ENCODE peak calls at places on chromosomes 1 and 21, in nine cellular contexts. V is IMR-90, I is mesendoderm, Q is lung, E is adipocyte, O is A549, Z is aorta, R is right lobe of liver, Y is heart right ventricle. X is an unnamed sample.

GRCh38 chr1:32992489-32993214 is 28.0 kb upstream of the RNF19B start:
- DNase-seq in V (peak; percentile 95), I (peak; percentile 97), Q (peak; percentile 89), E (peak; percentile 95), O (peak; percentile 83), Z (peak; percentile 89), R (peak; percentile 58), Y (peak; percentile 68), X (peak; percentile 79)

GRCh38 chr1:53600486-53600885 is 138.5 kb downstream of the GLIS1 start:
- DNase-seq in V (no peak), I (no peak), Q (no peak), E (no peak), O (no peak), Z (peak; percentile 13), R (no peak), Y (no peak), X (no peak)

GRCh38 chr1:192557841-192558595 is 17.6 kb upstream of the RGS1 start:
- DNase-seq in V (peak; percentile 66), I (no peak), Q (no peak), E (no peak), O (no peak), Z (no peak), R (no peak), Y (no peak), X (no peak)

GRCh38 chr1:167635233-167635648 is 5.2 kb downstream of the RCSD1 start:
- DNase-seq in V (no peak), I (peak; percentile 78), Q (no peak), E (peak; percentile 15), O (no peak), Z (peak; percentile 81), R (no peak), Y (peak; percentile 73), X (no peak)

GRCh38 chr1:69441496-69441895 is 126.2 kb upstream of the LRRC7 start:
- DNase-seq in V (no peak), I (no peak), Q (no peak), E (no peak), O (no peak), Z (no peak), R (no peak), Y (no peak), X (no peak)

GRCh38 chr21:35204850-35205564 is 155.9 kb upstream of the RUNX1 start:
- DNase-seq in V (peak; percentile 98), I (peak; percentile 37), Q (peak; percentile 66), E (peak; percentile 92), O (no peak), Z (peak; percentile 88), R (peak; percentile 53), Y (peak; percentile 67), X (peak; percentile 3)

GRCh38 chr1:197850042-197850441 is 52.4 kb upstream of the C1orf53 start:
- DNase-seq in V (no peak), I (peak; percentile 4), Q (no peak), E (no peak), O (no peak), Z (no peak), R (no peak), Y (no peak), X (no peak)

GRCh38 chr1:204190212-204191211 is 5.8 kb downstream of the KISS1 start:
- DNase-seq in V (peak; percentile 70), I (no peak), Q (no peak), E (peak; percentile 60), O (no peak), Z (no peak), R (no peak), Y (no peak), X (peak; percentile 35)

GRCh38 chr1:166069390-166069789 is 97.4 kb downstream of the FAM78B start:
- DNase-seq in V (no peak), I (peak; percentile 26), Q (no peak), E (peak; percentile 30), O (no peak), Z (no peak), R (no peak), Y (no peak), X (peak; percentile 42)

GRCh38 chr21:34260598-34260997 is 103.2 kb upstream of the KCNE2 start:
- DNase-seq in V (no peak), I (no peak), Q (no peak), E (no peak), O (no peak), Z (no peak), R (no peak), Y (no peak), X (no peak)

GRCh38 chr1:31181515-31182343 is 58.0 kb downstream of the NKAIN1 start:
- DNase-seq in V (no peak), I (peak; percentile 55), Q (peak; percentile 34), E (peak; percentile 56), O (peak; percentile 46), Z (peak; percentile 86), R (no peak), Y (peak; percentile 58), X (peak; percentile 50)

GRCh38 chr1:14255711-14256110 is 342.8 kb upstream of the KAZN start:
- DNase-seq in V (no peak), I (no peak), Q (no peak), E (no peak), O (no peak), Z (no peak), R (no peak), Y (no peak), X (peak; percentile 32)

GRCh38 chr1:1462318-1462966 is 9.1 kb upstream of the ATAD3B start:
- DNase-seq in V (no peak), I (peak; percentile 16), Q (peak; percentile 82), E (no peak), O (no peak), Z (no peak), R (no peak), Y (peak; percentile 43), X (no peak)

GRCh38 chr1:221356693-221357092 is 385.2 kb downstream of the DUSP10 start:
- DNase-seq in V (no peak), I (no peak), Q (no peak), E (no peak), O (no peak), Z (no peak), R (no peak), Y (no peak), X (no peak)

GRCh38 chr1:29504709-29505410 is 268.5 kb downstream of the PTPRU start:
- DNase-seq in V (no peak), I (no peak), Q (no peak), E (no peak), O (no peak), Z (peak; percentile 38), R (no peak), Y (no peak), X (no peak)

DNA sequence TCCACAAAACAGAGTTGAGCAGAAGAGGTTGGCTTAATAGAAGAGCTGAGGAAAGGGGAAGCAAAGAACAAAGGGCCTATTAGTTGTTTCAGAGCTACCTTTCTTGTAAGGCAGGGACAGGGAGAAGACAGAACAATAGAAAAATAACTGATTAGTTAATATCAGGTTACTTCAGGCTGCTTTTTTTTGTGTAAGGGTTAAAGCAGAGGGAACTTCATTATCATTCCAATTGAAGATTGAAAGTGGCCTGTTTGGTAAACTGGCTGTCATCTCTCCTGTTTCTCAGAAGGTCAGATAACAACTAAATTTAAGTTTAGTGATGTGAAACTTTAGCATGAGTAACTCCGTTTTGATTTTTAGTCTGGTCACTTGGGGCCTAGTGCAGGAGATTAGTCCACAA is 22.3 kb downstream of the CDC42 start:
- DNase-seq in V (no peak), I (no peak), Q (no peak), E (no peak), O (no peak), Z (no peak), R (no peak), Y (no peak), X (no peak)
- H3K4me1 ChIP-seq in V (peaks cover 18% of the 10 kb centered on the region), I (no peaks in the 10 kb centered on the region), Q (peaks cover 17% of the 10 kb centered on the region), E (peaks cover 40% of the 10 kb centered on the region), O (peaks cover 16% of the 10 kb centered on the region), Z (peaks cover 16% of the 10 kb centered on the region), R (peaks cover 14% of the 10 kb centered on the region), Y (peaks cover 93% of the 10 kb centered on the region), X (peaks cover 7% of the 10 kb centered on the region)

GRCh38 chr1:100624886-100625430 is 87.0 kb downstream of the GPR88 start:
- DNase-seq in V (peak; percentile 31), I (no peak), Q (no peak), E (no peak), O (no peak), Z (no peak), R (no peak), Y (no peak), X (no peak)

GRCh38 chr1:100622037-100622436 is 84.1 kb downstream of the GPR88 start:
- DNase-seq in V (peak; percentile 99), I (peak; percentile 89), Q (peak; percentile 40), E (peak; percentile 88), O (peak; percentile 38), Z (no peak), R (no peak), Y (no peak), X (peak; percentile 29)

GRCh38 chr1:100626397-100626796 is 88.5 kb downstream of the GPR88 start:
- DNase-seq in V (peak; percentile 17), I (no peak), Q (no peak), E (no peak), O (no peak), Z (no peak), R (no peak), Y (no peak), X (no peak)

GRCh38 chr1:100622506-100622905 is 84.6 kb downstream of the GPR88 start:
- DNase-seq in V (no peak), I (no peak), Q (no peak), E (no peak), O (no peak), Z (no peak), R (no peak), Y (no peak), X (no peak)

DNA sequence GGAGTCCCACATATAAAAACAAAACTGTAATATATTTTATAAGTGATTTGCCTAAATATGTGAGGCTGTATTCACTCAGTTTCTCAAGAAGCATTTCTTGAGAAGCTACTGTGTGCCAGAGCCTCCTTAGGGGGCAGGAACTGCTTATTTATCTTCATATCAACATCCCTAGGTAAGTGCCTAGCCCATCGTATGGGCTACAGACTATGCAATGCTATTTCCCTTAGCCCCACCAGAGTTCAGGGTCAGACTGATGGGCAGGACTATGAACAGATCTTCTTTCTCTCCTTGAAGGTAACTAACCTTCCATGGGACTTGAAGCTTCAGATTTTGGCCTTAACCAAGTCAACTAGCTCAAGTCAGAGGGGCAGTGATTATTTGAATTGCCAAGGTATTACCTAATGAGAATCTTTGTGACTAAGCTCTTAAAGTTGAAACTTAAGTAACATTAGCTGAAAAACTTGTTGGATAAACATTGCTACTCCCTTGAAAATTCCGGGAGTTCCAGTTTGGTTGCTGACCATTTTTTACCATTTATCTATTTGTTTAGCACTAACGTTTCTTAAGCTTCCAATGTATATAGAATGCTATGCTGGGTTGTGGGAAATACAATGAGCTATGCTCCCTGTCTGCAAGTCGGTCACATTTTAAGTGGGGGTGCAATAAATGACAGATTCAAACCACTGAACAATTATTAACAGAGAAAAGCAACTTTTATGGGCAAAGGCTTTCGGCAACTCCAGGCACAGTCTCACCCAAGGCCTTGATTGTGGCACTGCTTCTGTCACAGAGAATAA is 85.2 kb downstream of the GPR88 start:
- DNase-seq in V (peak; percentile 93), I (no peak), Q (no peak), E (peak; percentile 71), O (no peak), Z (no peak), R (no peak), Y (no peak), X (no peak)
- H3K4me1 ChIP-seq in V (peaks cover 26% of the 10 kb centered on the region), I (no peaks in the 10 kb centered on the region), Q (peaks cover 1% of the 10 kb centered on the region), E (peaks cover 47% of the 10 kb centered on the region), O (peaks cover 56% of the 10 kb centered on the region), Z (no peaks in the 10 kb centered on the region), R (no peaks in the 10 kb centered on the region), Y (peaks cover 3% of the 10 kb centered on the region), X (no peaks in the 10 kb centered on the region)

GRCh38 chr1:153345187-153346066 is 3.2 kb downstream of the PGLYRP4 start:
- DNase-seq in V (no peak), I (no peak), Q (no peak), E (no peak), O (no peak), Z (no peak), R (no peak), Y (no peak), X (no peak)
- H3K4me1 ChIP-seq in V (no peaks in the 10 kb centered on the region), I (peaks cover 9% of the 10 kb centered on the region), Q (peaks cover 11% of the 10 kb centered on the region), E (no peaks in the 10 kb centered on the region), O (no peaks in the 10 kb centered on the region), Z (no peaks in the 10 kb centered on the region), R (no peaks in the 10 kb centered on the region), Y (no peaks in the 10 kb centered on the region), X (no peaks in the 10 kb centered on the region)

GRCh38 chr1:27406354-27406665 is 13.9 kb downstream of the GPR3 start:
- DNase-seq in V (no peak), I (no peak), Q (no peak), E (no peak), O (no peak), Z (no peak), R (no peak), Y (no peak), X (no peak)
- H3K4me1 ChIP-seq in V (peaks cover 17% of the 10 kb centered on the region), I (peaks cover 4% of the 10 kb centered on the region), Q (peaks cover 7% of the 10 kb centered on the region), E (peaks cover 50% of the 10 kb centered on the region), O (no peaks in the 10 kb centered on the region), Z (no peaks in the 10 kb centered on the region), R (no peaks in the 10 kb centered on the region), Y (peaks cover 59% of the 10 kb centered on the region), X (no peaks in the 10 kb centered on the region)

X was measured in A673.